ENCODE peak calls at places on chromosomes 4 and X, in four cellular contexts. N is astrocyte of the cerebellum; J is activated CD8-positive, alpha-beta T cell treated with anti-CD3 and anti-CD28 coated beads for 36 hours; L is astrocyte of the spinal cord. T is an unnamed sample.

GRCh38 chr4:118270492-118270891 is 82.3 kb downstream of the PRSS12 start:
- DNase-seq in J (no peak), L (peak; percentile 72), N (peak; percentile 55), T (peak; percentile 40)

GRCh38 chr4:38099020-38099600 is 138.9 kb downstream of the PTTG2 start:
- DNase-seq in N (no peak), L (no peak), J (no peak), T (no peak)

GRCh38 chr4:88759039-88759631 is 61.5 kb upstream of the NAP1L5 start:
- DNase-seq in J (no peak), N (peak; percentile 27), L (peak; percentile 36), T (no peak)

GRCh38 chr4:128676095-128676494 is 133.4 kb upstream of the JADE1 start:
- DNase-seq in N (no peak), J (no peak), L (no peak), T (no peak)

GRCh38 chr4:55186123-55186522 is 60.7 kb upstream of the KDR start:
- DNase-seq in L (no peak), J (no peak), N (no peak), T (no peak)

GRCh38 chrX:140917354-140918115 is 84.9 kb upstream of the SPANXB1 start:
- DNase-seq in L (no peak), N (no peak), J (no peak), T (no peak)

GRCh38 chr4:140736669-140737343 is 19.4 kb downstream of the TBC1D9 start:
- DNase-seq in J (no peak), N (no peak), L (no peak), T (no peak)

GRCh38 chrX:8815460-8816065 is 14.4 kb upstream of the FAM9A start:
- DNase-seq in N (peak; percentile 31), J (peak; percentile 12), L (peak; percentile 37), T (peak; percentile 32)

GRCh38 chr4:148443550-148444295 is 1.5 kb upstream of the NR3C2 start:
- DNase-seq in J (peak; percentile 57), N (no peak), L (no peak), T (peak; percentile 30)

GRCh38 chr4:56215138-56215793 is 172.0 kb downstream of the AASDH start:
- DNase-seq in L (no peak), N (no peak), J (no peak), T (no peak)

GRCh38 chr4:56080384-56080783 is 131.6 kb downstream of the CEP135 start:
- DNase-seq in J (no peak), L (no peak), N (no peak), T (no peak)

GRCh38 chr4:41632481-41633073 is 94.6 kb downstream of the LIMCH1 start:
- DNase-seq in J (no peak), N (no peak), L (no peak), T (no peak)

GRCh38 chrX:112857478-112857878 is 16.8 kb upstream of the AMOT start:
- DNase-seq in N (no peak), L (no peak), J (no peak), T (peak; percentile 27)

GRCh38 chr4:57182132-57182874 is 72.1 kb upstream of the IGFBP7 start:
- DNase-seq in L (no peak), N (no peak), J (no peak), T (no peak)

GRCh38 chrX:103211012-103211715 is 3.7 kb upstream of the BEX4 start:
- DNase-seq in N (peak; percentile 40), J (peak; percentile 70), L (peak; percentile 51), T (peak; percentile 32)

GRCh38 chr4:5526070-5526831 is 182.1 kb downstream of the EVC2 start:
- DNase-seq in N (no peak), L (no peak), J (no peak), T (no peak)

GRCh38 chr4:153257151-153257620 is 52.9 kb downstream of the TRIM2 start:
- DNase-seq in N (no peak), L (peak; percentile 73), J (peak; percentile 61), T (peak; percentile 39)

GRCh38 chr4:70722199-70722791 is 531 bp downstream of the RUFY3 start:
- DNase-seq in N (no peak), L (peak; percentile 79), J (peak; percentile 63), T (no peak)

GRCh38 chr4:53654300-53654758 is 63.0 kb upstream of the LNX1 start:
- DNase-seq in J (peak; percentile 3), L (peak; percentile 60), N (peak; percentile 70), T (peak; percentile 20)
- TF ChIP-seq CTCF in J (no peak), L (no peak), N (no peak), T (no peak)

DNA sequence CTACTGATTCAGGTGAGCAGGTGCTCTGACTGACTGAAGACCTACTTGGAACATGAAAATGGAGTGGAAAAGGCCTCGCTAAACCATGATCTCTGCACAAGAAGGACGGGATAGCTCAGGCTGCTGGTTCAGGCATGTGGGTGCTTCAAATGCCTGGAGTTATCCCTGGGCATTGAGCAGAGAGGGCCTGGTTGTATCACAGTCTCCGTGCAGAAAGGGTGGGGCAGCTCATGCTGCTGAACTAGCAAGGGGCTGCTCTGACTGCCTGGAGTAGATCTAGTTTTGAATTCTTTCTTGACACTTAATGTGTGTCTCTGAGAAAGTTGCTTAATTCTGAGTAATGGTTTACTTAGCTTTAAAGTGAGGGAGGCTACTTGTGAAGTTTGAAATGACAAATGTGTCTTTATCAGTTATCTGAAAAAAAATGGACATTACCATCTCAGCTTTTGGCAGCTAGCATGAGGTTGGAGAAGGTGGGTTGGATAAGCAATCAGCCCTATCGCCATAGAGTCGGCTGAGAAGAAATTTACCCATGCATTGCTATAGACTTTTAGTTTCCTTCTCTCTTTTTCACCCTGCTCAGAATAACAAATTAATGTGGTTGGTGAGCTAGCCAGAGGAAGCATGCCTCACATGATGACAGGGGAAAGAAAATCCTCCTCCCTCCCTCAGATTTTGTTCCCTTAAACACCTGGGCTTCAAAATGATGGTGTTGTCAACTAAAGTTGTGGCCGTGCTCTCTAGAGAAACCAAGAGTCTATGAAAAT is 832.4 kb downstream of the STIM2 start:
- DNase-seq in N (no peak), J (no peak), L (no peak), T (no peak)
- TF ChIP-seq CTCF in N (no peak), J (no peak), L (no peak), T (no peak)

DNA sequence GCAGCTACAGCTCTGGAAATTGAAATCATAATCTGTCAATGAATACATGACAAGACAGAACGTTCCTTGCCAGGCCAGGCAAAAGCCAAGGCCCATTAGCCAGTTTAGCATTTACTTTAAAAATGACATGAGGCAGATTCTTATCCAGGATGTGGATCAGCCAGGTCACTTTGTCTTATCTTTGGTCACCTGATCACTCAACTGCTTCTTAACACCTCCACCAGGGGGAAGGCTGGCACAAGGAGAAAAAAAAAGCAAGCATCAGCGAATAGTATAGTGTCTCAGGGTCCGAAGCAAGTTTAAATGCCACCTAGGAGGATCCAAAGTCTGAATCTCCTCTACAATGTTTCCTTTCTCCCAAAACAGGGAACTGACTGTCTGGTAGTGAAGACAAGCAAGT is 18.8 kb downstream of the ATP1B4 start:
- DNase-seq in L (peak; percentile 5), N (no peak), J (peak; percentile 39), T (peak; percentile 13)
- TF ChIP-seq CTCF in L (peak; percentile 37), N (peak; percentile 38), J (peak; percentile 42), T (no peak)

GRCh38 chr4:116705466-116705865 is 379.9 kb downstream of the TRAM1L1 start:
- DNase-seq in L (no peak), N (no peak), J (no peak), T (no peak)

DNA sequence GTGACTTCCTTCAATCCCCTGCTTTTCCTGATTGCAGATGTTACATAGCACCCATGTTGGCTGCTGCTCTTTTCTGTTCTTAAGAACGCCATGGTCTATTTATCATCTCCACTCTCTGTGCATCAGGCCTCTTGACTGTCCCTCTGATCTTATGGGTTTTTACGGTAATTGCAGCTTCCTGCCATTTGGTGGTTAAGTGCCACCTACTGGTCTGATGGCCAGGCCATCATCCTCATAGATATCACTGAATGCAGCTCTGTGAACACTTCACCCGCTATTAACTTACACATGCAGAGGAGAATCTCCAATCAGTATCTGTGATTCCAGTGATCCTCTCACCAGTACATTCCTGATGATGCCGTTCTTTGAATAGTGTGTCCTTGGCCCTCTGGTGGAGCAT is 382.4 kb downstream of the TRAM1L1 start:
- DNase-seq in J (no peak), N (no peak), L (no peak), T (no peak)
- TF ChIP-seq CTCF in J (no peak), N (no peak), L (peak; percentile 4), T (no peak)

DNA sequence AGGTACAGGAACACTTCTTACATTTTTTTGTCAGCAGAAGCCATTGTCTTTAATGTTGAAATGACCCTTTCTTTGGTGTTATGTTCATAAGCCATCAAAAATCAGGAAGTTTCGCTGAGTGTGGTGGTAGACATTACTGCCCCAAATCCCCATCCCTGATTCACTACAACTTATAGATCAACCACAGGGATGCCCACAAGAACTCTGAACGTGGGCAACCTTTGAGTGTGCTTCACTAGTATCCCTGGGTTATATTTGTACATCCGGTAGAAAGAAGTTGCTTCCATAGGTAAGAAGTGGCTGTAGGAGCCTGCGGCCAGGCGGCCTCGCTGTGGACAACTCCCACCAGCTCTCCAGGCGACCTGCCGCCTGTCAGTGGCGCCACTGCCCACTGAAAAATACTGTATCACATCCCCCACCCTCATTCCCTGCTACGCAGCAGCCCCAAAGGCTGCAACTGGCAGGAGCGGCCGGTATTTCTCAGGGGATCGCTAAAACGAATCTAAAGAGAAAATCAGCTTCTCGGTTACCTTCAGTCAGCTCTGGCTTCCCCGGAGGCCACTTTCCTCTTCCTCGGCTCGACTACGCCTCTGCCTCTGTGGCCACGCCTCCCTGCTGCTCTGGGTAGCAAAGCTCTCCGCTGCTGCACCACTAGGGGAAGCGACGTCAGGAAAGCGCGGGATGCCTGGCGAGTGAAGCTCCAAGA is 13.9 kb upstream of the ETDC start:
- DNase-seq in J (peak; percentile 81), N (peak; percentile 1), L (peak; percentile 44), T (peak; percentile 63)
- TF ChIP-seq CTCF in J (no peak), N (no peak), L (peak; percentile 41), T (peak; percentile 9)

GRCh38 chrX:45743906-45744625 is 543.4 kb upstream of the DIPK2B start:
- DNase-seq in J (no peak), N (no peak), L (no peak), T (no peak)

GRCh38 chrX:45745479-45745878 is 544.8 kb upstream of the DIPK2B start:
- DNase-seq in L (peak; percentile 26), J (no peak), N (no peak), T (no peak)

GRCh38 chrX:45747905-45748304 is 547.2 kb upstream of the DIPK2B start:
- DNase-seq in L (peak; percentile 23), N (no peak), J (no peak), T (no peak)

GRCh38 chrX:45740291-45740690 is 539.6 kb upstream of the DIPK2B start:
- DNase-seq in L (no peak), N (no peak), J (no peak), T (no peak)

DNA sequence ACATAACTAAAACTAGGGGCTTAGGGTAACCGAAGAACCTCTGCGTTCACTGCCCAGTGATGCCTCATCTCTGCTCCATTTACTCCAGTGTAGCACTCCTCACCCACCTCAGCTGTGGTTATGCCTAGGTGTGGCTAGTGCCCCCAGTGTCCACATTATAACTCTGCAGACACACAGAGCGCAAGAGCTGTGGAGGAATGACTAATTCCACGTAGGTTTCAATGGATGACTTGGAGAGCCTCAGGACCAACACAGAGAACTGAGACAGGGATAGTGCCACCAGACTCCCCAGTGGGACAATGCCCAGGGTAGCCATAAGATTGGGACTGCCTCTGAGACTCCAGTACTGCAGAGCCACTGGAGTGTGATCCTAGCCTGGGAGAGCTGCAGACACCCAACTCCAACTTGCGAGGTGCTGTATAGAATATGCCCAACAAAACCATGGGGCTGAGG is 542.4 kb upstream of the DIPK2B start:
- DNase-seq in J (peak; percentile 20), L (peak; percentile 72), N (no peak), T (no peak)
- TF ChIP-seq CTCF in J (no peak), L (peak; percentile 34), N (peak; percentile 32), T (no peak)